ENCODE peak calls at places on chromosomes 2 and 18, in four cellular contexts. C is cardiac muscle cell, F is neural progenitor cell, I is epithelial cell of esophagus. Q is an unnamed sample.

GRCh38 chr2:160241251-160242137 is 41.4 kb upstream of the ITGB6 start:
- DNase-seq in I (peak; percentile 90), F (no peak), C (peak; percentile 77), Q (no peak)

GRCh38 chr2:14451312-14451711 is 181.2 kb upstream of the LRATD1 start:
- DNase-seq in F (peak; percentile 4), I (peak; percentile 28), C (no peak), Q (no peak)

GRCh38 chr2:238220274-238220891 is 16.9 kb upstream of the ILKAP start:
- DNase-seq in F (no peak), C (no peak), I (no peak), Q (no peak)

GRCh38 chr2:27697660-27698059 is 34.0 kb downstream of the SLC4A1AP start:
- DNase-seq in I (no peak), F (no peak), C (no peak), Q (no peak)

GRCh38 chr18:54679318-54680149 is 88.5 kb downstream of the DYNAP start:
- DNase-seq in I (peak; percentile 79), C (peak; percentile 90), F (peak; percentile 49), Q (no peak)

GRCh38 chr2:151716721-151717120 is 17.6 kb downstream of the NEB start:
- DNase-seq in I (no peak), C (no peak), F (no peak), Q (no peak)

GRCh38 chr2:230413465-230413864 is 2.5 kb upstream of the SP100 start:
- DNase-seq in F (no peak), C (no peak), I (no peak), Q (no peak)

GRCh38 chr2:123165616-123166015 is 859.5 kb upstream of the CNTNAP5 start:
- DNase-seq in I (no peak), F (no peak), C (no peak), Q (no peak)

GRCh38 chr18:50055474-50055873 is 139.5 kb downstream of the MYO5B start:
- DNase-seq in I (no peak), C (no peak), F (no peak), Q (no peak)

GRCh38 chr2:191217580-191217979 is 27.6 kb upstream of the MYO1B start:
- DNase-seq in I (peak; percentile 85), F (no peak), C (peak; percentile 52), Q (no peak)

GRCh38 chr18:48994044-48994651 is 43.4 kb upstream of the SMAD7 start:
- DNase-seq in I (peak; percentile 41), C (peak; percentile 69), F (no peak), Q (no peak)

GRCh38 chr2:226548706-226549105 is 250.9 kb downstream of the IRS1 start:
- DNase-seq in C (peak; percentile 36), I (no peak), F (no peak), Q (no peak)

GRCh38 chr2:2746731-2747130 is 415.7 kb upstream of the MYT1L start:
- DNase-seq in I (no peak), F (no peak), C (no peak), Q (no peak)

GRCh38 chr2:241945803-241946202 is 76.3 kb downstream of the RTP5 start:
- DNase-seq in I (no peak), F (no peak), C (no peak), Q (no peak)

GRCh38 chr2:29443627-29444026 is 328.4 kb downstream of the CLIP4 start:
- DNase-seq in C (no peak), F (no peak), I (peak; percentile 92), Q (no peak)

GRCh38 chr2:176390276-176390675 is 121.0 kb downstream of the MTX2 start:
- DNase-seq in F (no peak), C (peak; percentile 9), I (no peak), Q (no peak)

GRCh38 chr18:75072672-75073371 is 136.1 kb downstream of the PTGR3 start:
- DNase-seq in I (no peak), F (no peak), C (no peak), Q (no peak)

GRCh38 chr2:65545818-65546217 is 113.4 kb upstream of the SPRED2 start:
- DNase-seq in C (peak; percentile 36), I (peak; percentile 60), F (no peak), Q (no peak)

GRCh38 chr18:42045346-42045745 is 90.3 kb downstream of the PIK3C3 start:
- DNase-seq in F (no peak), I (peak; percentile 23), C (peak; percentile 8), Q (no peak)

GRCh38 chr2:235467586-235467985 is 26.3 kb upstream of the AGAP1 start:
- DNase-seq in F (no peak), I (peak; percentile 82), C (peak; percentile 73), Q (no peak)

GRCh38 chr2:43648979-43649701 is 12.1 kb downstream of the PLEKHH2 start:
- DNase-seq in C (peak; percentile 22), I (no peak), F (no peak), Q (no peak)

GRCh38 chr2:105879798-105880300 is 135.1 kb downstream of the NCK2 start:
- DNase-seq in C (no peak), I (no peak), F (no peak), Q (no peak)

GRCh38 chr2:9474361-9475117 is at the start of gene IAH1:
- DNase-seq in I (peak; percentile 48), F (peak; percentile 59), C (peak; percentile 54), Q (peak; percentile 38)

GRCh38 chr2:1705557-1706076 is 38.7 kb downstream of the PXDN start:
- DNase-seq in F (no peak), C (no peak), I (no peak), Q (no peak)

GRCh38 chr2:96547751-96548161 is 11.2 kb downstream of the ARID5A start:
- DNase-seq in I (no peak), F (no peak), C (no peak), Q (no peak)

GRCh38 chr2:172096661-172097547 is 5.8 kb downstream of the DLX2 start:
- DNase-seq in C (peak; percentile 66), I (peak; percentile 95), F (peak; percentile 61), Q (no peak)

GRCh38 chr2:171289938-171290480 is 129.3 kb upstream of the TLK1 start:
- DNase-seq in I (no peak), C (no peak), F (no peak), Q (no peak)

GRCh38 chr2:226649871-226650660 is 149.6 kb downstream of the IRS1 start:
- DNase-seq in I (peak; percentile 100), F (peak; percentile 55), C (peak; percentile 98), Q (peak; percentile 63)

GRCh38 chr2:10422732-10423399 is 25.3 kb downstream of the ODC1 start:
- DNase-seq in C (no peak), I (no peak), F (no peak), Q (no peak)

GRCh38 chr2:19337202-19337601 is 21.2 kb downstream of the OSR1 start:
- DNase-seq in C (no peak), I (no peak), F (no peak), Q (no peak)

GRCh38 chr2:85324639-85325465 is 2.9 kb downstream of the TGOLN2 start:
- DNase-seq in F (no peak), C (peak; percentile 64), I (peak; percentile 48), Q (no peak)

GRCh38 chr2:85602476-85603234 is at the start of gene TMEM150A:
- DNase-seq in I (peak; percentile 91), C (peak; percentile 96), F (peak; percentile 96), Q (peak; percentile 89)

GRCh38 chr2:179235463-179236108 is 29.0 kb downstream of the SESTD1 start:
- DNase-seq in F (no peak), C (peak; percentile 16), I (no peak), Q (no peak)

GRCh38 chr2:232568161-232568560 is 17.7 kb downstream of the EIF4E2 start:
- DNase-seq in C (peak; percentile 38), I (peak; percentile 82), F (no peak), Q (no peak)

GRCh38 chr2:55843096-55843991 is 80.2 kb downstream of the EFEMP1 start:
- DNase-seq in C (peak; percentile 82), I (peak; percentile 96), F (no peak), Q (no peak)

GRCh38 chr18:68494802-68495560 is 219.9 kb downstream of the TMX3 start:
- DNase-seq in I (peak; percentile 35), F (no peak), C (peak; percentile 95), Q (no peak)

GRCh38 chr2:31286961-31287550 is 53.1 kb downstream of the EHD3 start:
- DNase-seq in F (no peak), I (no peak), C (no peak), Q (no peak)

GRCh38 chr2:149258531-149258930 is 71.9 kb upstream of the LYPD6 start:
- DNase-seq in I (peak; percentile 27), C (no peak), F (no peak), Q (no peak)

DNA sequence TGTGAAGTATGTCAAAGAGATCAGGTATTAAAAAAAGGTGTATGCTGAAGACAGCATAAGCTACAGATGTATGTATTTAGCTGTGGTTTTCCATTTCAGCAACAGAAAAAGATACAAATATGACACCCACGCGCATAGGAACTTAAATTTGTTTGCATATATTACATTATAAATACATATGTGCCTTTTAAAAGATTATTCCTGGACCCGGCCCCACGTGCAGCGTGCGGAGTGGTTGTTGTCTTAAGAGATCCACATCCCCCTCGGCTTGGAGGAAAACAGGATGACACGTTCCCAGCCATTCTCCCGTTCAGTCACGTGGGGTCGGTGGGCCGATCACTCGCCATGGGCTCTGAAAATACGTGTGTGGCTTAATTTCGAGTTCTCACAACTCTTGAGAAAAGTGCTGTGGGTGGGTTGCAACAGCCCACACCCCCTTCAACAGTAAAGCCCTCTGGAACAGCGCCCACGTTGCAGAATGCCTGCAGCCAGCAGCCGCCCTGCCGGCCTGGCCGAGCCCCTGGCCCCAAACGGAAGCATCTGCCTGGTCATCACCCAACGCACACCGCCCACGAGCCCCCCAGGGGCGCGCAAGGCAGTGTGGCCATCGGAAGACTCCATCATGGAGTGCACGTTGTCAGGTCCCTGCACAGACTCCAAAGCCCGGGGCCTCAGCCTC is 18.6 kb upstream of the KCNG2 start:
- DNase-seq in I (no peak), F (no peak), C (no peak), Q (no peak)
- TF ChIP-seq CTCF in I (no peak), F (no peak), C (no peak), Q (no peak)

GRCh38 chr2:216192931-216193330 is 83.8 kb downstream of the XRCC5 start:
- DNase-seq in I (no peak), F (no peak), C (no peak), Q (no peak)
- TF ChIP-seq CTCF in I (no peak), F (no peak), C (no peak), Q (no peak)

DNA sequence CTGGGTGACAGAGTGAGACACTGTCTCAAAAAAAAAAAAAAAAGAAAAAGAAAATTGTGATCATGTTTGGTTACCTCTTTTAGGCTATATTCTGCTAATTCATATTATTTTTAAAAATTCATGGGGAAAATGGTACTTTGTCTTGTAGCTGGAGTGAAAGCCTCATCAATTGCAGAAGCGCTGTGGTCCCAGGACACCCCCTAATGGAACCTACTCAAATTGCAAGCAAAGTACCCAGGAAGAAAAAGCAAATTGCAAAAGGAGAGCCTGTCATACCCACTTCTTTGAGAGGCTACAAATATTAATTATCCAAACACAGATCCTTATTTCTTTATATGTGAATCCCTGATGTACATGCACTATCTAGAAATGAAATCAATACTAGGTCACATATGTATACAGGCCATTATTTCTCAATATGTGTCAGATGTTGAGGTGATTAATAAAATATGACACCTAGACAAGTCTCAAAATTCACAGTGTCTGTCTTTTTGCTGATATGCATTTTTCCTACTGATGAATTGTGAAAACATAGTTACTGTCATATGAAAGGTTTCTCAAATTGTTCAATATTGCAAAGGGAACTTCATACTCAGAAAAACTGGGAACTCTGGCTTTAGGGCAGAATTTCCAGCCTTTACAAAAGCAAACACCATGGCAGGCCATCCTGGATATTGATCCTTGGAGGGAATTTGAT is 12.6 kb downstream of the CRACDL start:
- DNase-seq in F (no peak), I (no peak), C (no peak), Q (no peak)
- TF ChIP-seq CTCF in F (peak; percentile 39), I (no peak), C (no peak), Q (no peak)

DNA sequence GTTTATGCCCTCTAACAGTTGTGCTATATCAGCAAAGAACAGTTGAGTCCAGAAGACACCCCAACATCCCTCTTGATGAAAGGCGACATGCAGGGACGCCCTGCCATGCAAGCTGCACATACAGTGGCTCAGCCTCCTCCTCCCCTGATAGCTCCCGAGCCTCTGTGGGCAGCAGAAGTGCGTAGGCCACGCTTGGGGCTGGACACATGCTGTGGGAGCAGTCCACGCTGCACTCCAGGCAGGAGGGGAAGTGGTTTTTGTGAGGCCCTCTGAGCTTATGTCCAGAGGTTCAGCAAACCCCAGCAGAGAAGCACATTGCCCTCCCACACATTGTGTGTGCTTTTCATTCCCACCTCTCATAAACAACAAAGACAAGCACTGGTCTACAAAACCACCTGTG is 162.1 kb downstream of the SEPTIN10 start:
- DNase-seq in F (no peak), I (no peak), C (no peak), Q (no peak)
- TF ChIP-seq CTCF in F (no peak), I (no peak), C (no peak), Q (no peak)